ENCODE peak calls at places on chromosomes 4 and X, in six cellular contexts. One of them, this sample, is unnamed.

GRCh38 chrX:115372026-115372610 is 82.6 kb downstream of the LUZP4 start:
- DNase-seq in GM12878: no peak
- DNase-seq in HepG2: no peak
- DNase-seq in A549: peak; percentile 77
- DNase-seq in endothelial cell of umbilical vein: peak; percentile 68
- DNase-seq in K562: no peak
- DNase-seq in this sample: no peak

GRCh38 chr4:174604198-174604597 is 81.9 kb upstream of the HPGD start:
- DNase-seq in HepG2: no peak
- DNase-seq in A549: peak; percentile 71
- DNase-seq in endothelial cell of umbilical vein: no peak
- DNase-seq in K562: no peak
- DNase-seq in GM12878: no peak
- DNase-seq in this sample: peak; percentile 57

GRCh38 chr4:73055241-73055897 is 14.1 kb downstream of the COX18 start:
- DNase-seq in endothelial cell of umbilical vein: no peak
- DNase-seq in HepG2: no peak
- DNase-seq in GM12878: no peak
- DNase-seq in A549: no peak
- DNase-seq in K562: no peak
- DNase-seq in this sample: no peak

GRCh38 chr4:85498068-85498733 is 23.3 kb downstream of the ARHGAP24 start:
- DNase-seq in GM12878: peak; percentile 40
- DNase-seq in HepG2: no peak
- DNase-seq in endothelial cell of umbilical vein: no peak
- DNase-seq in A549: peak; percentile 79
- DNase-seq in K562: no peak
- DNase-seq in this sample: peak; percentile 83

GRCh38 chrX:18390941-18391538 is 34.4 kb upstream of the CDKL5 start:
- DNase-seq in A549: peak; percentile 77
- DNase-seq in HepG2: peak; percentile 14
- DNase-seq in GM12878: peak; percentile 13
- DNase-seq in K562: peak; percentile 37
- DNase-seq in endothelial cell of umbilical vein: peak; percentile 49
- DNase-seq in this sample: peak; percentile 66

GRCh38 chrX:46979340-46979739 is 67.1 kb downstream of the JADE3 start:
- DNase-seq in GM12878: no peak
- DNase-seq in HepG2: no peak
- DNase-seq in endothelial cell of umbilical vein: peak; percentile 76
- DNase-seq in K562: no peak
- DNase-seq in A549: peak; percentile 20
- DNase-seq in this sample: no peak

GRCh38 chrX:50111762-50112161 is 89.0 kb downstream of the AKAP4 start:
- DNase-seq in HepG2: no peak
- DNase-seq in K562: no peak
- DNase-seq in A549: no peak
- DNase-seq in endothelial cell of umbilical vein: no peak
- DNase-seq in GM12878: no peak
- DNase-seq in this sample: no peak

GRCh38 chr4:27662426-27662825 is 801.8 kb downstream of the STIM2 start:
- DNase-seq in GM12878: no peak
- DNase-seq in HepG2: no peak
- DNase-seq in A549: no peak
- DNase-seq in K562: no peak
- DNase-seq in endothelial cell of umbilical vein: no peak
- DNase-seq in this sample: no peak

GRCh38 chrX:150643271-150643670 is 49.9 kb upstream of the MTMR1 start:
- DNase-seq in A549: no peak
- DNase-seq in GM12878: no peak
- DNase-seq in HepG2: no peak
- DNase-seq in K562: no peak
- DNase-seq in endothelial cell of umbilical vein: peak; percentile 5
- DNase-seq in this sample: no peak

GRCh38 chr4:182449186-182449880 is 206.1 kb downstream of the TENM3 start:
- DNase-seq in HepG2: no peak
- DNase-seq in endothelial cell of umbilical vein: peak; percentile 34
- DNase-seq in GM12878: no peak
- DNase-seq in K562: no peak
- DNase-seq in A549: peak; percentile 13
- DNase-seq in this sample: no peak

GRCh38 chr4:104732766-104733165 is 238.1 kb upstream of the CXXC4 start:
- DNase-seq in K562: no peak
- DNase-seq in A549: no peak
- DNase-seq in GM12878: no peak
- DNase-seq in endothelial cell of umbilical vein: no peak
- DNase-seq in HepG2: no peak
- DNase-seq in this sample: no peak

GRCh38 chr4:124854968-124855367 is 142.4 kb upstream of the ANKRD50 start:
- DNase-seq in K562: no peak
- DNase-seq in A549: no peak
- DNase-seq in HepG2: no peak
- DNase-seq in endothelial cell of umbilical vein: no peak
- DNase-seq in GM12878: peak; percentile 30
- DNase-seq in this sample: no peak

GRCh38 chrX:2677764-2678163 is 13.3 kb upstream of the CD99 start:
- DNase-seq in HepG2: no peak
- DNase-seq in A549: peak; percentile 88
- DNase-seq in K562: peak; percentile 31
- DNase-seq in endothelial cell of umbilical vein: peak; percentile 79
- DNase-seq in GM12878: no peak
- DNase-seq in this sample: peak; percentile 18

GRCh38 chr4:113146876-113147358 is 97.5 kb downstream of the ANK2 start:
- DNase-seq in K562: no peak
- DNase-seq in GM12878: peak; percentile 16
- DNase-seq in HepG2: peak; percentile 73
- DNase-seq in A549: no peak
- DNase-seq in endothelial cell of umbilical vein: peak; percentile 5
- DNase-seq in this sample: no peak

GRCh38 chr4:170420255-170420693 is 330.5 kb upstream of the AADAT start:
- DNase-seq in endothelial cell of umbilical vein: no peak
- DNase-seq in K562: no peak
- DNase-seq in A549: no peak
- DNase-seq in GM12878: peak; percentile 62
- DNase-seq in HepG2: no peak
- DNase-seq in this sample: peak; percentile 78

GRCh38 chr4:81647388-81647787 is 175.7 kb upstream of the RASGEF1B start:
- DNase-seq in K562: no peak
- DNase-seq in HepG2: no peak
- DNase-seq in GM12878: no peak
- DNase-seq in A549: no peak
- DNase-seq in endothelial cell of umbilical vein: no peak
- DNase-seq in this sample: no peak

GRCh38 chrX:54029543-54030143 is 14.6 kb downstream of the PHF8 start:
- DNase-seq in K562: no peak
- DNase-seq in endothelial cell of umbilical vein: no peak
- DNase-seq in HepG2: no peak
- DNase-seq in A549: no peak
- DNase-seq in GM12878: no peak
- DNase-seq in this sample: no peak

GRCh38 chrX:120365320-120365719 is 3.4 kb downstream of the ATP1B4 start:
- DNase-seq in HepG2: peak; percentile 6
- DNase-seq in K562: peak; percentile 32
- DNase-seq in A549: peak; percentile 10
- DNase-seq in endothelial cell of umbilical vein: peak; percentile 13
- DNase-seq in GM12878: no peak
- DNase-seq in this sample: peak; percentile 44

GRCh38 chrX:104318330-104319009 is 63.7 kb upstream of the ESX1 start:
- DNase-seq in A549: peak; percentile 79
- DNase-seq in GM12878: no peak
- DNase-seq in K562: no peak
- DNase-seq in endothelial cell of umbilical vein: peak; percentile 49
- DNase-seq in HepG2: peak; percentile 39
- DNase-seq in this sample: no peak

GRCh38 chr4:151822331-151822730 is 61.5 kb upstream of the GATB start:
- DNase-seq in HepG2: no peak
- DNase-seq in K562: no peak
- DNase-seq in GM12878: no peak
- DNase-seq in endothelial cell of umbilical vein: no peak
- DNase-seq in A549: no peak
- DNase-seq in this sample: no peak

GRCh38 chr4:5572114-5572513 is 136.2 kb downstream of the EVC2 start:
- DNase-seq in A549: no peak
- DNase-seq in endothelial cell of umbilical vein: no peak
- DNase-seq in HepG2: no peak
- DNase-seq in K562: no peak
- DNase-seq in GM12878: no peak
- DNase-seq in this sample: peak; percentile 17

GRCh38 chrX:150372280-150372679 is 9.2 kb downstream of the MAMLD1 start:
- DNase-seq in HepG2: no peak
- DNase-seq in A549: no peak
- DNase-seq in GM12878: no peak
- DNase-seq in endothelial cell of umbilical vein: no peak
- DNase-seq in K562: no peak
- DNase-seq in this sample: no peak

GRCh38 chrX:12379666-12380065 is 241.4 kb downstream of the FRMPD4 start:
- DNase-seq in K562: no peak
- DNase-seq in HepG2: no peak
- DNase-seq in A549: no peak
- DNase-seq in endothelial cell of umbilical vein: no peak
- DNase-seq in GM12878: no peak
- DNase-seq in this sample: no peak

DNA sequence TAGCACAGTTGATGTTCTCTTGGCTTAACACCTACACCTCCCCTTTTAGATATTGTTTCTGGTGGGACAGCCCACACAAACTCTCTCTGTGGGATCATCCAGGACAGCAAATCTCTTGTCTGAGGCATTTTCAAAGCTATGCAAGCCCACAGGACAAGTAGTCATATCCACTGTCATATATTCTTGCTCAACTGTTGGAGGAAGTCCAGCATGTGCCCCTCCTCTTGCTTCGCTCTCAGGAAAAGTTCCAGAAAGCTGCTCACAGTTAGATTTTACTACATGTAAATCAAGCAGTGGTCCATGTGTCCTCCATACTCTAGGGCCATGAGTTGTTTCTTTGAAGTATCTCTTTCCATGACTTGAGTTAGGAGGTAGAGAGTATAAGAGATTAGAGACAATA is 260.7 kb downstream of the INPP4B start:
- DNase-seq in K562: no peak
- DNase-seq in endothelial cell of umbilical vein: no peak
- DNase-seq in A549: no peak
- DNase-seq in GM12878: no peak
- DNase-seq in HepG2: no peak
- DNase-seq in this sample: no peak
- TF ChIP-seq MYC in K562: no peak
- TF ChIP-seq MYC in endothelial cell of umbilical vein: no peak
- TF ChIP-seq MYC in A549: no peak
- TF ChIP-seq MYC in GM12878: no peak
- TF ChIP-seq MYC in HepG2: no peak
- TF ChIP-seq MYC in this sample: no peak

GRCh38 chr4:1172228-1172851 is at the start of gene SPON2:
- DNase-seq in GM12878: no peak
- DNase-seq in A549: no peak
- DNase-seq in endothelial cell of umbilical vein: no peak
- DNase-seq in K562: no peak
- DNase-seq in HepG2: peak; percentile 39
- DNase-seq in this sample: no peak
- H3K4me3 ChIP-seq in GM12878: no peak within 1 kb of the TSS
- H3K4me3 ChIP-seq in A549: no peak within 1 kb of the TSS
- H3K4me3 ChIP-seq in endothelial cell of umbilical vein: no peak within 1 kb of the TSS
- H3K4me3 ChIP-seq in K562: no peak within 1 kb of the TSS
- H3K4me3 ChIP-seq in HepG2: peak within 1 kb of the TSS; percentile 64
- H3K4me3 ChIP-seq in this sample: no peak within 1 kb of the TSS

DNA sequence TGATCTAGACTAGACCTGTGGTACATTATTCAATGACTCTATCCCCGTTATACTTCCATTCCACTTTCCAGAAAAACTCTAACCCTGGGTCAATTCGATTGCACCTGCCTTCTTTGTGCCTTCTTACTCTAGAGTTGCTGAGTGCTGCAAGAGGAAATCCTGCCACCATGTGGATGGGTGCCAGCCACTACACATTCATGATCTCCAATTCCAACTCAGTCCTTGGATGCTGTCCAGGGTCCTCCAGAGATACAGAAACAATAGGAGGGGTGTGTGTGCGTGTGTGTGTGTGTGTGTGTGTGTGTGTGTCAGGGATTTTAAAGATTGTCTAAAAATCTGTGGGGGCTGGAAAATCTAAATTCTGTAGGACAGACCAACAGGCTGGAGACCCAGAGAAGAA is 42.9 kb upstream of the INTS6L start:
- DNase-seq in GM12878: no peak
- DNase-seq in endothelial cell of umbilical vein: peak; percentile 82
- DNase-seq in K562: peak; percentile 28
- DNase-seq in HepG2: peak; percentile 33
- DNase-seq in A549: peak; percentile 59
- DNase-seq in this sample: peak; percentile 66
- TF ChIP-seq MYC in GM12878: no peak
- TF ChIP-seq MYC in endothelial cell of umbilical vein: no peak
- TF ChIP-seq MYC in K562: no peak
- TF ChIP-seq MYC in HepG2: no peak
- TF ChIP-seq MYC in A549: no peak
- TF ChIP-seq MYC in this sample: no peak

GRCh38 chr4:38664704-38665401 is 854 bp downstream of the KLF3 start:
- DNase-seq in endothelial cell of umbilical vein: peak; percentile 67
- DNase-seq in GM12878: no peak
- DNase-seq in HepG2: peak; percentile 52
- DNase-seq in K562: peak; percentile 60
- DNase-seq in A549: peak; percentile 62
- DNase-seq in this sample: peak; percentile 74

GRCh38 chr4:38667005-38667771 is 3.2 kb downstream of the KLF3 start:
- DNase-seq in A549: peak; percentile 97
- DNase-seq in K562: peak; percentile 71
- DNase-seq in GM12878: no peak
- DNase-seq in endothelial cell of umbilical vein: peak; percentile 99
- DNase-seq in HepG2: peak; percentile 97
- DNase-seq in this sample: peak; percentile 98

GRCh38 chr4:38668203-38668602 is 4.2 kb downstream of the KLF3 start:
- DNase-seq in HepG2: no peak
- DNase-seq in K562: no peak
- DNase-seq in endothelial cell of umbilical vein: no peak
- DNase-seq in GM12878: no peak
- DNase-seq in A549: no peak
- DNase-seq in this sample: no peak

GRCh38 chr4:38663801-38664703 is at the start of gene KLF3:
- DNase-seq in endothelial cell of umbilical vein: peak; percentile 86
- DNase-seq in HepG2: peak; percentile 73
- DNase-seq in K562: peak; percentile 88
- DNase-seq in A549: peak; percentile 83
- DNase-seq in GM12878: no peak
- DNase-seq in this sample: peak; percentile 91

DNA sequence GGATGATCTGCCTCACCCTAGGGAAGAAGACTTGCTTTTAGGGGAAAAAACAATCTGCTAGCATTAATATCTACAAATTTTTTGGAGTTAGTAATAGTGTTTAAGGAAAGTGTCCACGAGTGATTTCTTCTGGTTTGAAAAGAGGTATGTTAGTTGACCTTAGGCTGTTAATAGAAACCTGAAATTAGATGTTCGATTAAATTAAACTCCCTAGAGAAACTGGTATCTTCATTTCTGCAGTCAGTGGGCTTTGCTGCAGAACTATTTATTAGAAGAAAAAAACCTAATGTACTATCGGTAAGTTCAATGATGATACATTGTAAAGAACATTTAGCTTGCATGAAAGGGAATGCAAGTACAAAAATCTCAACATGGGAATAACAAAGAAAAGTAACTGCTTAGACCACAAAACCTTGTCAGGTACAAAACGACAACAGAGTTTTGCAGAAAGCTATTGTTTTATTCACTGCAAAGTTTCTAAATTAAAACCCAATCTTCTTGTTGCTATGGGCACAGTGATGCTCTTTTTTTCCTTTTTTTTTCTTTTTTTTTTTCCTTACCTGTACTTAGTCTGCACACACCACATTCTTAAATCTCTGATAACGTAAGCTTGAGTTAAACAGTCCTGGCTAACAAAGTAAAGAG is 2.0 kb downstream of the KLF3 start:
- DNase-seq in GM12878: no peak
- DNase-seq in K562: no peak
- DNase-seq in HepG2: no peak
- DNase-seq in A549: no peak
- DNase-seq in endothelial cell of umbilical vein: peak; percentile 54
- DNase-seq in this sample: no peak
- H3K4me3 ChIP-seq in GM12878: peak overlapping the region; percentile 61
- H3K4me3 ChIP-seq in K562: peak overlapping the region; percentile 92
- H3K4me3 ChIP-seq in HepG2: peak overlapping the region; percentile 99
- H3K4me3 ChIP-seq in A549: peak overlapping the region; percentile 98
- H3K4me3 ChIP-seq in endothelial cell of umbilical vein: peak overlapping the region; percentile 89
- H3K4me3 ChIP-seq in this sample: peak overlapping the region; percentile 58

This sample was measured in NB4.